ENCODE peak calls at places on chromosomes 3 and 15, in six cellular contexts. P is stimulated activated CD4-positive, alpha-beta T cell treated with anti-CD3 and anti-CD28 coated beads, Interleukin-12 subunit alpha, Interleukin-12 subunit beta, amount 100 ng/mL, for 48 hours; S is WERI-Rb-1; R is GM03348; N is SHP77 treated with DMSO at 0.1 percent for 48 hours; L is mesenteric fat pad. D is an unnamed sample.

GRCh38 chr3:168812234-168812633 is 716.5 kb upstream of the GOLIM4 start:
- DNase-seq in L (no peak), S (no peak), N (no peak), R (no peak), P (no peak), D (no peak)

GRCh38 chr15:40295297-40295696 is 12.4 kb upstream of the ANKRD63 start:
- DNase-seq in R (no peak), P (no peak), L (no peak), N (no peak), S (no peak), D (no peak)

GRCh38 chr15:92803852-92804609 is 96.1 kb upstream of the CHD2 start:
- DNase-seq in N (peak), P (peak), R (peak), S (no peak), L (no peak), D (peak)

GRCh38 chr3:126659915-126660886 is 5.3 kb upstream of the TXNRD3 start:
- DNase-seq in N (no peak), L (peak), R (peak), S (no peak), P (no peak), D (no peak)

GRCh38 chr3:23452408-23452807 is 249.3 kb downstream of the UBE2E2 start:
- DNase-seq in R (no peak), N (no peak), S (no peak), L (no peak), P (no peak), D (no peak)

GRCh38 chr3:195583831-195584542 is at the start of gene APOD:
- DNase-seq in N (no peak), P (no peak), L (no peak), S (no peak), R (peak), D (no peak)

GRCh38 chr3:121670676-121671075 is 10.0 kb upstream of the HCLS1 start:
- DNase-seq in R (no peak), P (no peak), N (no peak), L (no peak), S (no peak), D (no peak)

GRCh38 chr15:27686376-27686775 is 412.7 kb downstream of the OCA2 start:
- DNase-seq in R (peak), P (no peak), S (no peak), N (no peak), L (no peak), D (no peak)

GRCh38 chr15:66165856-66166255 is 87.7 kb downstream of the MEGF11 start:
- DNase-seq in S (no peak), N (peak), P (no peak), R (no peak), L (no peak), D (no peak)

GRCh38 chr3:179227349-179227748 is 23.6 kb downstream of the KCNMB3 start:
- DNase-seq in N (no peak), R (no peak), P (no peak), S (no peak), L (no peak), D (no peak)

GRCh38 chr3:46946856-46947544 is 29.5 kb downstream of the CCDC12 start:
- DNase-seq in R (peak), S (no peak), P (peak), L (no peak), N (no peak), D (peak)

GRCh38 chr15:52010633-52011595 is 8.1 kb upstream of the MAPK6 start:
- DNase-seq in R (peak), N (no peak), S (no peak), L (no peak), P (peak), D (peak)

GRCh38 chr15:47427463-47427862 is 289.8 kb upstream of the SEMA6D start:
- DNase-seq in S (no peak), R (no peak), N (no peak), L (no peak), P (no peak), D (no peak)

GRCh38 chr15:25464784-25465183 is 26.0 kb upstream of the UBE3A start:
- DNase-seq in N (no peak), L (no peak), P (no peak), S (no peak), R (no peak), D (no peak)

GRCh38 chr3:3729261-3729660 is 70.0 kb upstream of the LRRN1 start:
- DNase-seq in P (no peak), R (no peak), N (no peak), S (no peak), L (no peak), D (no peak)

GRCh38 chr3:187165144-187165543 is 25.8 kb upstream of the RPL39L start:
- DNase-seq in L (no peak), R (peak), S (peak), P (no peak), N (peak), D (peak)

GRCh38 chr15:83106994-83107840 is at the start of gene TM6SF1:
- DNase-seq in N (no peak), R (peak), L (no peak), P (no peak), S (peak), D (no peak)

GRCh38 chr3:127701281-127701792 is 28.6 kb downstream of the ABTB1 start:
- DNase-seq in L (no peak), P (no peak), R (no peak), S (no peak), N (no peak), D (no peak)

GRCh38 chr15:91807122-91807521 is 46.4 kb upstream of the SLCO3A1 start:
- DNase-seq in N (peak), P (no peak), S (no peak), L (no peak), R (no peak), D (no peak)

GRCh38 chr15:51499379-51499976 is 123.1 kb downstream of the DMXL2 start:
- DNase-seq in N (peak), L (no peak), R (peak), S (no peak), P (no peak), D (no peak)

GRCh38 chr15:39287322-39288195 is 293.3 kb upstream of the THBS1 start:
- DNase-seq in L (no peak), S (no peak), R (no peak), P (no peak), N (peak), D (no peak)

GRCh38 chr3:181756645-181757044 is 44.9 kb downstream of the SOX2 start:
- DNase-seq in N (no peak), L (no peak), R (no peak), S (no peak), P (no peak), D (no peak)

D was measured in activated T-cell treated with anti-CD3 and anti-CD28 coated beads for 24 hours.